ENCODE peak calls at places on chromosomes 16 and 17, in four cellular contexts. U, W, M and Q are unnamed samples.

GRCh38 chr16:23384878-23385277 is 68.1 kb downstream of the COG7 start:
- DNase-seq in M (no peak), W (no peak), U (no peak), Q (no peak)

GRCh38 chr16:57310801-57311200 is 26.3 kb upstream of the PLLP start:
- DNase-seq in M (no peak), U (no peak), W (no peak), Q (no peak)

GRCh38 chr17:33112763-33113162 is 121.1 kb downstream of the SPACA3 start:
- DNase-seq in M (no peak), U (no peak), W (no peak), Q (no peak)

GRCh38 chr16:67301080-67301757 is 21.9 kb downstream of the PLEKHG4 start:
- DNase-seq in M (no peak), W (no peak), U (peak; percentile 42), Q (no peak)

GRCh38 chr17:80504671-80505413 is 28.4 kb upstream of the NPTX1 start:
- DNase-seq in M (peak; percentile 56), U (peak; percentile 49), W (no peak), Q (no peak)

GRCh38 chr17:41530062-41531048 is 2.2 kb upstream of the KRT19 start:
- DNase-seq in M (peak; percentile 91), U (no peak), W (no peak), Q (peak; percentile 90)

GRCh38 chr17:32185875-32186274 is 43.6 kb downstream of the RHOT1 start:
- DNase-seq in M (no peak), U (no peak), W (no peak), Q (no peak)

GRCh38 chr17:66375121-66375520 is 72.7 kb downstream of the PRKCA start:
- DNase-seq in M (no peak), U (no peak), W (no peak), Q (no peak)

GRCh38 chr16:46904471-46904870 is 20.3 kb downstream of the GPT2 start:
- DNase-seq in U (no peak), M (no peak), W (no peak), Q (no peak)

GRCh38 chr17:36768355-36768754 is 167.0 kb downstream of the MRM1 start:
- DNase-seq in W (no peak), M (peak; percentile 35), U (peak; percentile 78), Q (no peak)

GRCh38 chr17:41403409-41404023 is 6.1 kb upstream of the KRT31 start:
- DNase-seq in M (no peak), W (no peak), U (no peak), Q (peak; percentile 4)

GRCh38 chr16:1559446-1559975 is 26.0 kb downstream of the TMEM204 start:
- DNase-seq in W (no peak), M (no peak), U (no peak), Q (no peak)

GRCh38 chr16:17992416-17992815 is 344.1 kb downstream of the NPIPA8 start:
- DNase-seq in M (no peak), U (no peak), W (no peak), Q (no peak)

GRCh38 chr17:76268015-76268749 is 3.0 kb downstream of the UBALD2 start:
- DNase-seq in W (peak; percentile 73), M (no peak), U (peak; percentile 72), Q (no peak)

GRCh38 chr16:56606688-56607618 is 1.4 kb upstream of the MT2A start:
- DNase-seq in W (no peak), M (peak; percentile 89), U (no peak), Q (peak; percentile 64)

GRCh38 chr17:48592592-48592991 is 987 bp downstream of the HOXB5 start:
- DNase-seq in M (no peak), W (no peak), U (peak; percentile 70), Q (peak; percentile 66)

GRCh38 chr16:56334761-56335160 is 90.6 kb downstream of the AMFR start:
- DNase-seq in U (no peak), M (no peak), W (no peak), Q (no peak)